ENCODE peak calls at places on chromosomes 4 and X, in seven cellular contexts. One of them, this sample, is unnamed.
A peak's percentile ranks its signal among the peaks of the same experiment; 100 is the strongest.

GRCh38 chr4:25970241-25970675 is 56.2 kb downstream of the SMIM20 start:
- DNase-seq in germinal center: peak; percentile 62
- DNase-seq in fibroblast of villous mesenchyme: peak; percentile 8
- DNase-seq in Caki2: no peak
- DNase-seq in frontal cortex: no peak
- DNase-seq in HT-29: peak; percentile 60
- DNase-seq in DND-41: no peak
- DNase-seq in this sample: peak; percentile 46

GRCh38 chrX:40267334-40268118 is 169.8 kb upstream of the BCOR start:
- DNase-seq in germinal center: no peak
- DNase-seq in fibroblast of villous mesenchyme: no peak
- DNase-seq in Caki2: no peak
- DNase-seq in frontal cortex: peak; percentile 42
- DNase-seq in HT-29: no peak
- DNase-seq in DND-41: no peak
- DNase-seq in this sample: peak; percentile 51

GRCh38 chrX:86604620-86605019 is 456.4 kb downstream of the DACH2 start:
- DNase-seq in germinal center: no peak
- DNase-seq in fibroblast of villous mesenchyme: no peak
- DNase-seq in Caki2: no peak
- DNase-seq in frontal cortex: no peak
- DNase-seq in HT-29: no peak
- DNase-seq in DND-41: no peak
- DNase-seq in this sample: peak; percentile 0

GRCh38 chr4:42474406-42474805 is 77.1 kb downstream of the SHISA3 start:
- DNase-seq in germinal center: no peak
- DNase-seq in fibroblast of villous mesenchyme: no peak
- DNase-seq in Caki2: no peak
- DNase-seq in frontal cortex: no peak
- DNase-seq in HT-29: no peak
- DNase-seq in DND-41: no peak
- DNase-seq in this sample: no peak

GRCh38 chr4:14867847-14868246 is 134.4 kb upstream of the CPEB2 start:
- DNase-seq in germinal center: no peak
- DNase-seq in fibroblast of villous mesenchyme: no peak
- DNase-seq in Caki2: no peak
- DNase-seq in frontal cortex: no peak
- DNase-seq in HT-29: no peak
- DNase-seq in DND-41: no peak
- DNase-seq in this sample: no peak

GRCh38 chr4:156609421-156609820 is 362.2 kb downstream of the PDGFC start:
- DNase-seq in germinal center: no peak
- DNase-seq in fibroblast of villous mesenchyme: no peak
- DNase-seq in Caki2: no peak
- DNase-seq in frontal cortex: no peak
- DNase-seq in HT-29: no peak
- DNase-seq in DND-41: no peak
- DNase-seq in this sample: no peak

GRCh38 chrX:115531818-115532403 is 29.1 kb upstream of the PLS3 start:
- DNase-seq in germinal center: no peak
- DNase-seq in fibroblast of villous mesenchyme: no peak
- DNase-seq in Caki2: peak; percentile 4
- DNase-seq in frontal cortex: no peak
- DNase-seq in HT-29: no peak
- DNase-seq in DND-41: no peak
- DNase-seq in this sample: no peak

GRCh38 chr4:86338989-86339388 is 20.9 kb downstream of the MAPK10 start:
- DNase-seq in germinal center: no peak
- DNase-seq in fibroblast of villous mesenchyme: peak; percentile 81
- DNase-seq in Caki2: peak; percentile 48
- DNase-seq in frontal cortex: no peak
- DNase-seq in HT-29: no peak
- DNase-seq in DND-41: no peak
- DNase-seq in this sample: no peak

GRCh38 chrX:39201305-39201990 is 400.2 kb downstream of the MID1IP1 start:
- DNase-seq in germinal center: peak; percentile 8
- DNase-seq in fibroblast of villous mesenchyme: peak; percentile 5
- DNase-seq in Caki2: peak; percentile 50
- DNase-seq in frontal cortex: no peak
- DNase-seq in HT-29: no peak
- DNase-seq in DND-41: peak; percentile 35
- DNase-seq in this sample: peak; percentile 24

GRCh38 chr4:125682730-125683129 is 368.0 kb downstream of the FAT4 start:
- DNase-seq in germinal center: no peak
- DNase-seq in fibroblast of villous mesenchyme: no peak
- DNase-seq in Caki2: no peak
- DNase-seq in frontal cortex: no peak
- DNase-seq in HT-29: no peak
- DNase-seq in DND-41: no peak
- DNase-seq in this sample: no peak

GRCh38 chr4:39732728-39733127 is 34.8 kb downstream of the UBE2K start:
- DNase-seq in germinal center: no peak
- DNase-seq in fibroblast of villous mesenchyme: peak; percentile 70
- DNase-seq in Caki2: no peak
- DNase-seq in frontal cortex: no peak
- DNase-seq in HT-29: no peak
- DNase-seq in DND-41: no peak
- DNase-seq in this sample: peak; percentile 42

GRCh38 chr4:124936427-124936826 is 223.9 kb upstream of the ANKRD50 start:
- DNase-seq in germinal center: no peak
- DNase-seq in fibroblast of villous mesenchyme: no peak
- DNase-seq in Caki2: no peak
- DNase-seq in frontal cortex: no peak
- DNase-seq in HT-29: no peak
- DNase-seq in DND-41: no peak
- DNase-seq in this sample: no peak

GRCh38 chr4:76200771-76201224 is 12.8 kb downstream of the SCARB2 start:
- DNase-seq in germinal center: no peak
- DNase-seq in fibroblast of villous mesenchyme: no peak
- DNase-seq in Caki2: no peak
- DNase-seq in frontal cortex: no peak
- DNase-seq in HT-29: peak; percentile 72
- DNase-seq in DND-41: no peak
- DNase-seq in this sample: peak; percentile 18

GRCh38 chr4:127601029-127601428 is 31.7 kb upstream of the INTU start:
- DNase-seq in germinal center: no peak
- DNase-seq in fibroblast of villous mesenchyme: peak; percentile 33
- DNase-seq in Caki2: no peak
- DNase-seq in frontal cortex: no peak
- DNase-seq in HT-29: no peak
- DNase-seq in DND-41: no peak
- DNase-seq in this sample: no peak

GRCh38 chr4:109156346-109156745 is 146.1 kb downstream of the COL25A1 start:
- DNase-seq in germinal center: no peak
- DNase-seq in fibroblast of villous mesenchyme: no peak
- DNase-seq in Caki2: no peak
- DNase-seq in frontal cortex: no peak
- DNase-seq in HT-29: no peak
- DNase-seq in DND-41: no peak
- DNase-seq in this sample: no peak

GRCh38 chr4:39036172-39036571 is 4.0 kb upstream of the TMEM156 start:
- DNase-seq in germinal center: no peak
- DNase-seq in fibroblast of villous mesenchyme: no peak
- DNase-seq in Caki2: peak; percentile 85
- DNase-seq in frontal cortex: no peak
- DNase-seq in HT-29: peak; percentile 37
- DNase-seq in DND-41: no peak
- DNase-seq in this sample: no peak

GRCh38 chr4:158995963-158996362 is 106.9 kb upstream of the RAPGEF2 start:
- DNase-seq in germinal center: no peak
- DNase-seq in fibroblast of villous mesenchyme: no peak
- DNase-seq in Caki2: no peak
- DNase-seq in frontal cortex: no peak
- DNase-seq in HT-29: no peak
- DNase-seq in DND-41: no peak
- DNase-seq in this sample: no peak

GRCh38 chr4:109945056-109945455 is 32.4 kb downstream of the EGF start:
- DNase-seq in germinal center: no peak
- DNase-seq in fibroblast of villous mesenchyme: no peak
- DNase-seq in Caki2: no peak
- DNase-seq in frontal cortex: no peak
- DNase-seq in HT-29: no peak
- DNase-seq in DND-41: no peak
- DNase-seq in this sample: no peak

GRCh38 chr4:134935320-134935719 is 733.7 kb upstream of the PABPC4L start:
- DNase-seq in germinal center: no peak
- DNase-seq in fibroblast of villous mesenchyme: peak; percentile 1
- DNase-seq in Caki2: no peak
- DNase-seq in frontal cortex: no peak
- DNase-seq in HT-29: peak; percentile 54
- DNase-seq in DND-41: peak; percentile 50
- DNase-seq in this sample: peak; percentile 3

GRCh38 chr4:75830906-75831305 is 71.3 kb downstream of the PPEF2 start:
- DNase-seq in germinal center: no peak
- DNase-seq in fibroblast of villous mesenchyme: peak; percentile 20
- DNase-seq in Caki2: no peak
- DNase-seq in frontal cortex: no peak
- DNase-seq in HT-29: no peak
- DNase-seq in DND-41: no peak
- DNase-seq in this sample: no peak

GRCh38 chrX:1416327-1416784 is 24.4 kb upstream of the SLC25A6 start:
- DNase-seq in germinal center: no peak
- DNase-seq in fibroblast of villous mesenchyme: no peak
- DNase-seq in Caki2: no peak
- DNase-seq in frontal cortex: no peak
- DNase-seq in HT-29: no peak
- DNase-seq in DND-41: no peak
- DNase-seq in this sample: no peak

GRCh38 chr4:88892646-88893045 is 164.3 kb downstream of the FAM13A start:
- DNase-seq in germinal center: no peak
- DNase-seq in fibroblast of villous mesenchyme: no peak
- DNase-seq in Caki2: no peak
- DNase-seq in frontal cortex: no peak
- DNase-seq in HT-29: no peak
- DNase-seq in DND-41: no peak
- DNase-seq in this sample: no peak

This sample was measured in GM12865.